ENCODE peak calls at places on chromosomes 3 and 15, in four cellular contexts. One of them, this sample, is unnamed.

GRCh38 chr3:126355777-126356372 is 1.3 kb downstream of the KLF15 start:
- DNase-seq in fibroblast of the conjunctiva: peak; percentile 89
- DNase-seq in fibroblast of pulmonary artery: peak; percentile 94
- DNase-seq in NCI-H1092: no peak
- DNase-seq in this sample: no peak

GRCh38 chr15:57429098-57429497 is 52.8 kb downstream of the CGNL1 start:
- DNase-seq in fibroblast of the conjunctiva: no peak
- DNase-seq in fibroblast of pulmonary artery: no peak
- DNase-seq in NCI-H1092: no peak
- DNase-seq in this sample: no peak

GRCh38 chr15:33007295-33007855 is 187.1 kb downstream of the FMN1 start:
- DNase-seq in fibroblast of the conjunctiva: no peak
- DNase-seq in fibroblast of pulmonary artery: peak; percentile 56
- DNase-seq in NCI-H1092: no peak
- DNase-seq in this sample: no peak

GRCh38 chr15:40421246-40422157 is 15.9 kb downstream of the IVD start:
- DNase-seq in fibroblast of the conjunctiva: peak; percentile 43
- DNase-seq in fibroblast of pulmonary artery: peak; percentile 72
- DNase-seq in NCI-H1092: no peak
- DNase-seq in this sample: peak; percentile 44

GRCh38 chr15:77546050-77546501 is 86.6 kb downstream of the LINGO1 start:
- DNase-seq in fibroblast of the conjunctiva: peak; percentile 30
- DNase-seq in fibroblast of pulmonary artery: peak; percentile 87
- DNase-seq in NCI-H1092: no peak
- DNase-seq in this sample: no peak

GRCh38 chr3:71689305-71689704 is 35.9 kb downstream of the EIF4E3 start:
- DNase-seq in fibroblast of the conjunctiva: no peak
- DNase-seq in fibroblast of pulmonary artery: no peak
- DNase-seq in NCI-H1092: no peak
- DNase-seq in this sample: no peak

GRCh38 chr15:70397816-70398215 is 300.1 kb upstream of the TLE3 start:
- DNase-seq in fibroblast of the conjunctiva: no peak
- DNase-seq in fibroblast of pulmonary artery: no peak
- DNase-seq in NCI-H1092: no peak
- DNase-seq in this sample: no peak

GRCh38 chr3:173732237-173732636 is 334.7 kb downstream of the NLGN1 start:
- DNase-seq in fibroblast of the conjunctiva: no peak
- DNase-seq in fibroblast of pulmonary artery: no peak
- DNase-seq in NCI-H1092: no peak
- DNase-seq in this sample: no peak

GRCh38 chr3:170306015-170306414 is 51.5 kb upstream of the SKIL start:
- DNase-seq in fibroblast of the conjunctiva: no peak
- DNase-seq in fibroblast of pulmonary artery: no peak
- DNase-seq in NCI-H1092: no peak
- DNase-seq in this sample: no peak

GRCh38 chr3:172415323-172415722 is 32.9 kb downstream of the GHSR start:
- DNase-seq in fibroblast of the conjunctiva: no peak
- DNase-seq in fibroblast of pulmonary artery: no peak
- DNase-seq in NCI-H1092: no peak
- DNase-seq in this sample: no peak

GRCh38 chr3:56800373-56801150 is 1.2 kb downstream of the ARHGEF3 start:
- DNase-seq in fibroblast of the conjunctiva: no peak
- DNase-seq in fibroblast of pulmonary artery: no peak
- DNase-seq in NCI-H1092: no peak
- DNase-seq in this sample: no peak

GRCh38 chr3:4906107-4906621 is 73.1 kb upstream of the BHLHE40 start:
- DNase-seq in fibroblast of the conjunctiva: no peak
- DNase-seq in fibroblast of pulmonary artery: peak; percentile 49
- DNase-seq in NCI-H1092: no peak
- DNase-seq in this sample: no peak

GRCh38 chr3:106728315-106728821 is 648.9 kb upstream of the CCDC54 start:
- DNase-seq in fibroblast of the conjunctiva: peak; percentile 87
- DNase-seq in fibroblast of pulmonary artery: peak; percentile 98
- DNase-seq in NCI-H1092: no peak
- DNase-seq in this sample: no peak

GRCh38 chr15:101482526-101483371 is 6.8 kb downstream of the PCSK6 start:
- DNase-seq in fibroblast of the conjunctiva: no peak
- DNase-seq in fibroblast of pulmonary artery: no peak
- DNase-seq in NCI-H1092: no peak
- DNase-seq in this sample: no peak

GRCh38 chr15:78684645-78685044 is 43.6 kb upstream of the CHRNB4 start:
- DNase-seq in fibroblast of the conjunctiva: no peak
- DNase-seq in fibroblast of pulmonary artery: peak; percentile 4
- DNase-seq in NCI-H1092: no peak
- DNase-seq in this sample: no peak

GRCh38 chr3:111073186-111073585 is 1.6 kb downstream of the NECTIN3 start:
- DNase-seq in fibroblast of the conjunctiva: no peak
- DNase-seq in fibroblast of pulmonary artery: peak; percentile 37
- DNase-seq in NCI-H1092: no peak
- DNase-seq in this sample: no peak

GRCh38 chr3:41199866-41200668 is 762 bp downstream of the CTNNB1 start:
- DNase-seq in fibroblast of the conjunctiva: peak; percentile 3
- DNase-seq in fibroblast of pulmonary artery: peak; percentile 30
- DNase-seq in NCI-H1092: no peak
- DNase-seq in this sample: no peak

GRCh38 chr3:187750513-187751123 is 5.3 kb upstream of the BCL6 start:
- DNase-seq in fibroblast of the conjunctiva: no peak
- DNase-seq in fibroblast of pulmonary artery: no peak
- DNase-seq in NCI-H1092: no peak
- DNase-seq in this sample: peak; percentile 87

GRCh38 chr3:45736707-45737106 is 47.5 kb downstream of the SACM1L start:
- DNase-seq in fibroblast of the conjunctiva: no peak
- DNase-seq in fibroblast of pulmonary artery: no peak
- DNase-seq in NCI-H1092: no peak
- DNase-seq in this sample: no peak

GRCh38 chr15:37586976-37587375 is 347.5 kb upstream of the TMCO5A start:
- DNase-seq in fibroblast of the conjunctiva: peak; percentile 3
- DNase-seq in fibroblast of pulmonary artery: peak; percentile 46
- DNase-seq in NCI-H1092: no peak
- DNase-seq in this sample: no peak

GRCh38 chr3:39178553-39178952 is 13.8 kb downstream of the XIRP1 start:
- DNase-seq in fibroblast of the conjunctiva: no peak
- DNase-seq in fibroblast of pulmonary artery: peak; percentile 63
- DNase-seq in NCI-H1092: no peak
- DNase-seq in this sample: no peak

GRCh38 chr3:136546718-136547117 is 205.5 kb downstream of the STAG1 start:
- DNase-seq in fibroblast of the conjunctiva: no peak
- DNase-seq in fibroblast of pulmonary artery: peak; percentile 12
- DNase-seq in NCI-H1092: no peak
- DNase-seq in this sample: no peak

GRCh38 chr3:112763258-112763657 is 83.4 kb downstream of the CD200R1L start:
- DNase-seq in fibroblast of the conjunctiva: no peak
- DNase-seq in fibroblast of pulmonary artery: no peak
- DNase-seq in NCI-H1092: no peak
- DNase-seq in this sample: no peak

GRCh38 chr3:72818092-72818721 is 30.0 kb downstream of the SHQ1 start:
- DNase-seq in fibroblast of the conjunctiva: no peak
- DNase-seq in fibroblast of pulmonary artery: peak; percentile 63
- DNase-seq in NCI-H1092: no peak
- DNase-seq in this sample: no peak

GRCh38 chr3:126342991-126343661 is 14.1 kb downstream of the KLF15 start:
- DNase-seq in fibroblast of the conjunctiva: no peak
- DNase-seq in fibroblast of pulmonary artery: peak; percentile 11
- DNase-seq in NCI-H1092: no peak
- DNase-seq in this sample: no peak

This sample was measured in DMS79 treated with DMSO at 0.1 percent for 48 hours.